ENCODE peak calls at places on chromosome 21, in seven cellular contexts. V, A, R, P, X, M and D are unnamed samples.

GRCh38 chr21:44454747-44455523 is at the start of gene LRRC3:
- DNase-seq in V (peak; percentile 76), A (no peak), R (peak; percentile 2), P (no peak), X (peak; percentile 75), M (peak; percentile 100), D (peak; percentile 95)

GRCh38 chr21:27823652-27824201 is 856.8 kb upstream of the ADAMTS5 start:
- DNase-seq in V (no peak), A (no peak), R (no peak), P (no peak), X (no peak), M (no peak), D (no peak)

GRCh38 chr21:44530903-44531605 is 8.9 kb downstream of the KRTAP10-1 start:
- DNase-seq in V (no peak), A (no peak), R (no peak), P (no peak), X (no peak), M (no peak), D (no peak)

GRCh38 chr21:35171385-35171784 is 122.3 kb upstream of the RUNX1 start:
- DNase-seq in V (no peak), A (no peak), R (no peak), P (no peak), X (no peak), M (no peak), D (no peak)

GRCh38 chr21:42651515-42652401 is 1.7 kb upstream of the PDE9A start:
- DNase-seq in V (no peak), A (no peak), R (no peak), P (peak; percentile 39), X (no peak), M (no peak), D (no peak)

GRCh38 chr21:41360072-41360821 is 1.6 kb upstream of the MX2 start:
- DNase-seq in V (peak; percentile 81), A (no peak), R (no peak), P (peak; percentile 86), X (no peak), M (no peak), D (no peak)

GRCh38 chr21:32603131-32603530 is 9.0 kb downstream of the CFAP298 start:
- DNase-seq in V (no peak), A (no peak), R (no peak), P (no peak), X (no peak), M (no peak), D (no peak)

GRCh38 chr21:16088121-16088520 is 358.3 kb downstream of the USP25 start:
- DNase-seq in V (no peak), A (no peak), R (no peak), P (no peak), X (no peak), M (no peak), D (no peak)

GRCh38 chr21:34988139-34988538 is 61.0 kb downstream of the RUNX1 start:
- DNase-seq in V (no peak), A (no peak), R (no peak), P (no peak), X (no peak), M (no peak), D (no peak)

GRCh38 chr21:38811257-38811656 is 5.5 kb downstream of the ETS2 start:
- DNase-seq in V (no peak), A (no peak), R (no peak), P (no peak), X (no peak), M (no peak), D (no peak)

GRCh38 chr21:15732290-15732995 is 2.7 kb downstream of the USP25 start:
- DNase-seq in V (no peak), A (no peak), R (no peak), P (peak; percentile 47), X (no peak), M (no peak), D (no peak)

GRCh38 chr21:38741092-38741975 is 64.4 kb upstream of the ETS2 start:
- DNase-seq in V (no peak), A (no peak), R (no peak), P (no peak), X (no peak), M (no peak), D (no peak)

GRCh38 chr21:17660449-17660848 is 47.7 kb upstream of the BTG3 start:
- DNase-seq in V (no peak), A (peak; percentile 26), R (no peak), P (no peak), X (no peak), M (no peak), D (no peak)

GRCh38 chr21:45823100-45823681 is 158.4 kb upstream of the COL6A1 start:
- DNase-seq in V (no peak), A (no peak), R (no peak), P (no peak), X (no peak), M (no peak), D (no peak)

GRCh38 chr21:37993071-37993470 is 76.8 kb upstream of the KCNJ6 start:
- DNase-seq in V (no peak), A (no peak), R (no peak), P (no peak), X (no peak), M (no peak), D (no peak)

GRCh38 chr21:43193088-43193650 is 24.4 kb downstream of the CRYAA start:
- DNase-seq in V (no peak), A (no peak), R (no peak), P (no peak), X (no peak), M (no peak), D (no peak)

GRCh38 chr21:42220138-42220701 is 1.3 kb downstream of the ABCG1 start:
- DNase-seq in V (peak; percentile 82), A (peak; percentile 92), R (peak; percentile 20), P (peak; percentile 64), X (peak; percentile 27), M (peak; percentile 74), D (no peak)

GRCh38 chr21:44612029-44612486 is at the start of gene KRTAP10-8:
- DNase-seq in V (no peak), A (no peak), R (no peak), P (no peak), X (no peak), M (no peak), D (no peak)

GRCh38 chr21:34020005-34020847 is 53.2 kb upstream of the MRPS6 start:
- DNase-seq in V (no peak), A (no peak), R (no peak), P (peak; percentile 27), X (no peak), M (peak; percentile 21), D (no peak)

GRCh38 chr21:37757631-37758376 is 158.5 kb downstream of the KCNJ6 start:
- DNase-seq in V (no peak), A (no peak), R (no peak), P (peak; percentile 11), X (no peak), M (no peak), D (no peak)

GRCh38 chr21:45554477-45555175 is 12.4 kb upstream of the SLC19A1 start:
- DNase-seq in V (peak; percentile 22), A (peak; percentile 74), R (no peak), P (no peak), X (peak; percentile 87), M (peak; percentile 92), D (peak; percentile 92)